ENCODE peak calls at places on chromosomes 1 and 21, in seven cellular contexts. V is tibial artery, W is Panc1, C is epithelial cell of esophagus, X is brain microvascular endothelial cell, K is transverse colon, E is mucosa of descending colon. B is an unnamed sample.

GRCh38 chr1:181111559-181111958 is 23.1 kb downstream of the IER5 start:
- DNase-seq in C (peak; percentile 71), K (no peak), W (no peak), X (no peak), V (no peak), E (no peak), B (peak; percentile 73)

GRCh38 chr1:39076127-39076798 is 50.1 kb downstream of the NDUFS5 start:
- DNase-seq in C (peak; percentile 56), W (no peak), V (peak; percentile 89), X (peak; percentile 69), K (peak; percentile 57), E (peak; percentile 56), B (peak; percentile 83)

GRCh38 chr1:205435904-205436573 is 14.2 kb upstream of the LEMD1 start:
- DNase-seq in C (no peak), E (no peak), W (no peak), K (no peak), V (no peak), X (no peak), B (no peak)

GRCh38 chr1:176174108-176174507 is 33.0 kb downstream of the COP1 start:
- DNase-seq in K (no peak), E (no peak), C (no peak), V (no peak), X (no peak), W (no peak), B (no peak)

GRCh38 chr1:47491341-47491753 is 53.5 kb downstream of the FOXD2 start:
- DNase-seq in V (no peak), W (no peak), E (no peak), K (no peak), C (no peak), X (no peak), B (no peak)

GRCh38 chr1:37480581-37481288 is 6.4 kb downstream of the ZC3H12A start:
- DNase-seq in C (no peak), V (no peak), W (no peak), E (no peak), K (no peak), X (no peak), B (no peak)

GRCh38 chr1:52834798-52835197 is 7.8 kb upstream of the ZYG11A start:
- DNase-seq in K (no peak), W (no peak), E (no peak), X (no peak), V (no peak), C (no peak), B (peak; percentile 12)

GRCh38 chr1:80882552-80882951 is 918.2 kb upstream of the ADGRL2 start:
- DNase-seq in C (peak; percentile 35), W (no peak), V (no peak), K (no peak), X (peak; percentile 59), E (no peak), B (peak; percentile 65)

GRCh38 chr1:235041201-235041600 is 87.4 kb downstream of the TOMM20 start:
- DNase-seq in E (no peak), K (no peak), X (no peak), C (no peak), V (peak; percentile 66), W (no peak), B (no peak)

GRCh38 chr1:107262472-107263286 is 121.8 kb downstream of the NTNG1 start:
- DNase-seq in X (peak; percentile 1), W (no peak), V (no peak), E (no peak), K (no peak), C (peak; percentile 58), B (peak; percentile 12)

GRCh38 chr1:152411144-152411543 is 2.9 kb downstream of the CRNN start:
- DNase-seq in E (no peak), C (no peak), X (no peak), W (no peak), K (no peak), V (no peak), B (no peak)

DNA sequence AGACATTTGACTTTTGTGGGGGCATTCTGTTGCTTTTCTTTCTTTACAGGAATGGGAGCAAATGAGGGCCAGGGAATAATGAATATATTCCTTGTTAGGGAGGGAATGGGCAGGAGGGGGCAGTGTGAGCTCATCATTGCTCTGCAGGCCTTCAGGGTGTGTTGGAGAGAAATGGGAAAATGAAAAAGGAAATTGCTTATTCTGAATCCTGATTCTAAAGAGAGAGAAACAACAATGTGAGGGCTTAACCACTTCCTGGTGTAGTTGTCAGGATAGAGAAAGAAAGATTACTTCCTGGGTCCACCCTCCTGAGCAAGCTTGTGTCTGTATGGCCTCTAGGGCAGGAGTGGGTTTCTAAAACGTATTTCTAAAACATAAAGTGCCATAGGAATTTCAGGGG is 28.3 kb downstream of the VANGL2 start:
- DNase-seq in W (no peak), C (peak; percentile 63), V (no peak), K (peak; percentile 75), X (peak; percentile 48), E (peak; percentile 51), B (peak; percentile 45)
- TF ChIP-seq CTCF in W (peak; percentile 77), C (peak; percentile 59), V (no peak), K (peak; percentile 68), X (peak; percentile 73), E (peak; percentile 46), B (peak; percentile 61)

GRCh38 chr21:46097826-46098286 is at the start of gene COL6A2:
- DNase-seq in V (peak; percentile 88), X (peak; percentile 36), C (no peak), E (peak; percentile 61), K (peak; percentile 52), W (no peak), B (peak; percentile 72)

GRCh38 chr21:46095106-46095719 is 2.7 kb upstream of the COL6A2 start:
- DNase-seq in K (no peak), E (peak; percentile 14), V (no peak), W (no peak), X (no peak), C (no peak), B (no peak)

GRCh38 chr21:46096997-46097825 is 701 bp upstream of the COL6A2 start:
- DNase-seq in E (peak; percentile 44), C (no peak), W (no peak), X (no peak), V (peak; percentile 75), K (peak; percentile 8), B (peak; percentile 31)

GRCh38 chr21:46095814-46096595 is 1.9 kb upstream of the COL6A2 start:
- DNase-seq in X (no peak), V (peak; percentile 64), K (no peak), E (peak; percentile 27), C (no peak), W (no peak), B (no peak)

DNA sequence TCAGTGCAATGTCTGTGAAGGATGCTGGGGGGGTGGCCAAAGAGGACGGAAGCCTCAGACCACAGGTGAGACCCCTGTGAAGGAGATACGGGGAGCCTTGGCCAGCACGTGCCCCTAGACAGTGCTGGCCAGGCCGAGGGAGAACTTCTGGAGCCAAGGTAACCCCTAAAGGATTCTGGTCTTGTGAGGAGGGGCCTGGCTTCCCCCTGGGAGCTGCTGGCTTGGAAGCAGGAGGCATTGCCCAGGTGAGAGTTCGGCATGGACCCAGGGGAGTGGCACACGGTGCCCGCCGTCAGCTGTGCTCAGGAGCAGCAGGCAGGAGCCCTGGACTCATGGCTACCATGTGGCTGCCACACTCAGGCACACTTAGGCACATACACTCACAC is 1.3 kb upstream of the COL6A2 start:
- DNase-seq in V (no peak), W (no peak), K (no peak), C (no peak), X (no peak), E (peak; percentile 22), B (no peak)
- H3K4me3 ChIP-seq in V (no peak overlapping the region), W (no peak overlapping the region), K (no peak overlapping the region), C (no peak overlapping the region), X (no peak overlapping the region), E (no peak overlapping the region), B (peak overlapping the region; percentile 59)

GRCh38 chr21:42165901-42166300 is 53.0 kb upstream of the ABCG1 start:
- DNase-seq in C (no peak), K (no peak), V (no peak), E (no peak), X (no peak), W (no peak), B (no peak)

GRCh38 chr21:42162831-42163510 is 56.0 kb upstream of the ABCG1 start:
- DNase-seq in X (no peak), V (no peak), C (peak; percentile 41), E (no peak), W (no peak), K (no peak), B (peak; percentile 47)

GRCh38 chr21:42163511-42163863 is 55.5 kb upstream of the ABCG1 start:
- DNase-seq in V (no peak), X (no peak), C (no peak), K (no peak), E (no peak), W (no peak), B (no peak)

GRCh38 chr21:42164818-42165217 is 54.1 kb upstream of the ABCG1 start:
- DNase-seq in E (no peak), X (no peak), W (no peak), C (no peak), V (no peak), K (no peak), B (no peak)

DNA sequence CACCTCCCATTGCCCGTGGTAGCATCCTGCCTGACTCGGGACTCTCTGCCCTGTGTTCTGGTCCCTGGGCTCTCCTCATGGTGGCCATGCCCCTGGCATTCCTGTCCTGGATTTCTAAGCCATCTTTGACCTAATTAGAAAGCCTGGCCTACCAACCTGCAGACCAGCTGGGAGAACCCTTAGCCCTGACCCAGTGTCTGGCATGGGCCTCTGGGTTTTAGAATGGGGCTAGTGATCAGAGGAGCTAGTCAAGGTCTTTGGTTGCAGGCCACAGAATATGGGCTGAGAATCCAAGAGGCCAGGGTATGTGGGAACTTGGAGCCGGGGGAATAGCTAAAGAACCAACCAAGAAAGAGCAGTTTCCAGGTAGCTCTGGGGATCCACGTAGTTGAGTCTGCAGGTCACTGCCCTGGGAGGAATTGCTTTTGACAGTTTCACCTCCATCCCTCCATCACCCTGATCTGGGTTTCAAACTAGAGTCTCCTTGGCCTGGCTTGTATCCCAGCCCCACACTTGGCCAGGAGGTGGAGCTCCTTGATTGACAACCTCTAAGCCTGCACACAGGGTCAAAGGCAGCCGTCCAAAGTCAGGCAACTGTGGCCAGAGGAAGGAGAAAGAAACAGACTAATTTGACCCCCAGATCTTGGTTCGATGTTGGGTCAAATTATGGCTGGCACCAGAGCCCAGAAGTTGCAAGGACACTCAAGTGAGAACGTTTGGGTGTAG is 54.7 kb upstream of the ABCG1 start:
- DNase-seq in W (no peak), V (no peak), K (peak; percentile 83), X (no peak), C (peak; percentile 49), E (peak; percentile 80), B (no peak)
- TF ChIP-seq CTCF in W (no peak), V (peak; percentile 32), K (peak; percentile 67), X (peak; percentile 48), C (peak; percentile 64), E (peak; percentile 58), B (peak; percentile 20)

GRCh38 chr1:164622057-164622840 is 63.3 kb downstream of the PBX1 start:
- DNase-seq in K (no peak), W (no peak), V (no peak), E (no peak), X (no peak), C (no peak), B (no peak)

GRCh38 chr1:164614316-164614715 is 55.3 kb downstream of the PBX1 start:
- DNase-seq in X (no peak), K (no peak), E (no peak), C (no peak), W (no peak), V (no peak), B (no peak)

GRCh38 chr1:164617607-164618564 is 58.9 kb downstream of the PBX1 start:
- DNase-seq in V (no peak), C (peak; percentile 40), X (peak; percentile 50), W (peak; percentile 7), E (no peak), K (peak; percentile 43), B (peak; percentile 54)

GRCh38 chr1:164623805-164624204 is 64.8 kb downstream of the PBX1 start:
- DNase-seq in X (no peak), C (no peak), W (no peak), V (no peak), K (no peak), E (no peak), B (no peak)

GRCh38 chr1:164619006-164619784 is 60.2 kb downstream of the PBX1 start:
- DNase-seq in X (no peak), W (no peak), C (no peak), V (no peak), K (no peak), E (no peak), B (no peak)
- H3K4me3 ChIP-seq in X (no peak overlapping the region), W (no peak overlapping the region), C (no peak overlapping the region), V (no peak overlapping the region), K (no peak overlapping the region), E (no peak overlapping the region), B (no peak overlapping the region)